ENCODE peak calls at places on chromosomes 6 and 20, in nine cellular contexts. Y is adrenal gland, D is endothelial cell, E is AG09309, O is cardiac fibroblast, T is GM10248, R is cardiac muscle cell, X is foreskin fibroblast, S is IMR-90. W is an unnamed sample.

GRCh38 chr20:49415005-49415663 is 67.3 kb downstream of the KCNB1 start:
- DNase-seq in Y (no peak), D (no peak), E (no peak), O (no peak), T (no peak), R (no peak), X (no peak), S (no peak), W (no peak)

GRCh38 chr20:59776059-59776603 is 157.3 kb downstream of the SYCP2 start:
- DNase-seq in Y (no peak), D (no peak), E (no peak), O (no peak), T (no peak), R (no peak), X (no peak), S (no peak), W (no peak)

GRCh38 chr6:118725944-118726343 is 74.6 kb upstream of the CEP85L start:
- DNase-seq in Y (no peak), D (no peak), E (no peak), O (no peak), T (no peak), R (no peak), X (no peak), S (no peak), W (no peak)

GRCh38 chr20:50121858-50122271 is 8.9 kb upstream of the UBE2V1 start:
- DNase-seq in Y (no peak), D (no peak), E (peak), O (no peak), T (no peak), R (peak), X (peak), S (peak), W (no peak)

GRCh38 chr6:2396856-2397640 is 151.6 kb upstream of the GMDS start:
- DNase-seq in Y (peak), D (no peak), E (peak), O (peak), T (peak), R (peak), X (peak), S (peak), W (peak)

GRCh38 chr6:167832497-167833395 is 6.0 kb downstream of the AFDN start:
- DNase-seq in Y (no peak), D (no peak), E (no peak), O (no peak), T (no peak), R (no peak), X (peak), S (peak), W (no peak)

GRCh38 chr20:4896971-4897497 is 104.3 kb downstream of the SLC23A2 start:
- DNase-seq in Y (no peak), D (no peak), E (no peak), O (no peak), T (peak), R (no peak), X (no peak), S (no peak), W (no peak)

GRCh38 chr6:27059621-27060425 is 187.7 kb upstream of the PRSS16 start:
- DNase-seq in Y (no peak), D (no peak), E (no peak), O (no peak), T (no peak), R (no peak), X (no peak), S (peak), W (no peak)

GRCh38 chr6:169571123-169571962 is 130.5 kb downstream of the WDR27 start:
- DNase-seq in Y (no peak), D (no peak), E (no peak), O (peak), T (no peak), R (peak), X (peak), S (peak), W (no peak)

GRCh38 chr6:788058-788457 is 95.1 kb upstream of the EXOC2 start:
- DNase-seq in Y (no peak), D (no peak), E (no peak), O (no peak), T (no peak), R (no peak), X (no peak), S (no peak), W (no peak)

GRCh38 chr20:33646191-33646590 is 15.9 kb upstream of the C20orf144 start:
- DNase-seq in Y (no peak), D (no peak), E (no peak), O (no peak), T (no peak), R (no peak), X (no peak), S (no peak), W (no peak)

GRCh38 chr20:53768329-53768728 is 174.7 kb upstream of the ZNF217 start:
- DNase-seq in Y (no peak), D (no peak), E (no peak), O (no peak), T (no peak), R (no peak), X (no peak), S (no peak), W (no peak)

GRCh38 chr6:125787791-125788190 is 3.0 kb upstream of the NCOA7 start:
- DNase-seq in Y (peak), D (no peak), E (no peak), O (peak), T (no peak), R (peak), X (peak), S (peak), W (no peak)

GRCh38 chr6:124535746-124536145 is 426.5 kb upstream of the RNF217 start:
- DNase-seq in Y (no peak), D (no peak), E (no peak), O (peak), T (no peak), R (peak), X (peak), S (no peak), W (no peak)

GRCh38 chr20:58237318-58238182 is 9.1 kb upstream of the ANKRD60 start:
- DNase-seq in Y (no peak), D (no peak), E (peak), O (peak), T (no peak), R (peak), X (peak), S (peak), W (no peak)

GRCh38 chr6:43219119-43219518 is 10.2 kb downstream of the DNPH1 start:
- DNase-seq in Y (no peak), D (no peak), E (no peak), O (no peak), T (no peak), R (no peak), X (no peak), S (no peak), W (no peak)

GRCh38 chr6:95686858-95687257 is 109.5 kb downstream of the MANEA start:
- DNase-seq in Y (no peak), D (no peak), E (no peak), O (no peak), T (no peak), R (no peak), X (no peak), S (no peak), W (no peak)

GRCh38 chr20:31260326-31260932 is 3.0 kb downstream of the DEFB115 start:
- DNase-seq in Y (no peak), D (no peak), E (no peak), O (no peak), T (no peak), R (no peak), X (no peak), S (no peak), W (no peak)

GRCh38 chr20:19314619-19315018 is 102.2 kb downstream of the SLC24A3 start:
- DNase-seq in Y (no peak), D (no peak), E (no peak), O (no peak), T (no peak), R (no peak), X (no peak), S (no peak), W (no peak)

GRCh38 chr6:148426317-148426977 is 83.8 kb downstream of the SASH1 start:
- DNase-seq in Y (no peak), D (peak), E (no peak), O (no peak), T (no peak), R (no peak), X (no peak), S (no peak), W (no peak)

GRCh38 chr6:100886078-100886477 is 4.9 kb upstream of the ASCC3 start:
- DNase-seq in Y (no peak), D (no peak), E (no peak), O (no peak), T (no peak), R (peak), X (peak), S (peak), W (no peak)

GRCh38 chr20:40922865-40923264 is 105.8 kb upstream of the TOP1 start:
- DNase-seq in Y (no peak), D (no peak), E (no peak), O (no peak), T (no peak), R (no peak), X (no peak), S (no peak), W (no peak)

GRCh38 chr20:46118481-46119020 is 437 bp downstream of the CD40 start:
- DNase-seq in Y (peak), D (peak), E (no peak), O (peak), T (peak), R (peak), X (peak), S (no peak), W (peak)

GRCh38 chr6:135094403-135094821 is 39.8 kb upstream of the HBS1L start:
- DNase-seq in Y (no peak), D (no peak), E (no peak), O (no peak), T (no peak), R (no peak), X (peak), S (peak), W (no peak)

GRCh38 chr6:52390361-52390727 is 28.4 kb downstream of the PAQR8 start:
- DNase-seq in Y (no peak), D (no peak), E (no peak), O (peak), T (peak), R (peak), X (peak), S (peak), W (no peak)

GRCh38 chr6:148272084-148272483 is 70.6 kb upstream of the SASH1 start:
- DNase-seq in Y (no peak), D (no peak), E (peak), O (peak), T (no peak), R (peak), X (peak), S (peak), W (peak)

GRCh38 chr6:104462811-104463599 is 396.7 kb downstream of the HACE1 start:
- DNase-seq in Y (no peak), D (no peak), E (no peak), O (peak), T (no peak), R (peak), X (no peak), S (no peak), W (no peak)

GRCh38 chr20:25745100-25745499 is 48.4 kb upstream of the ZNF337 start:
- DNase-seq in Y (no peak), D (no peak), E (no peak), O (no peak), T (no peak), R (no peak), X (no peak), S (no peak), W (no peak)

GRCh38 chr20:48841196-48841860 is 13.5 kb upstream of the PREX1 start:
- DNase-seq in Y (no peak), D (no peak), E (no peak), O (no peak), T (no peak), R (no peak), X (no peak), S (no peak), W (no peak)

GRCh38 chr6:7006536-7007191 is 101.1 kb upstream of the RREB1 start:
- DNase-seq in Y (no peak), D (no peak), E (no peak), O (no peak), T (no peak), R (peak), X (no peak), S (no peak), W (no peak)

GRCh38 chr20:14334306-14334930 is 3.0 kb downstream of the FLRT3 start:
- DNase-seq in Y (no peak), D (peak), E (no peak), O (peak), T (no peak), R (peak), X (peak), S (peak), W (peak)

GRCh38 chr6:132788658-132789397 is 9.6 kb downstream of the SLC18B1 start:
- DNase-seq in Y (no peak), D (no peak), E (no peak), O (no peak), T (no peak), R (no peak), X (no peak), S (no peak), W (no peak)

GRCh38 chr6:24882295-24882694 is 53.5 kb downstream of the RIPOR2 start:
- DNase-seq in Y (no peak), D (no peak), E (no peak), O (no peak), T (no peak), R (no peak), X (no peak), S (peak), W (no peak)

GRCh38 chr6:98782772-98783171 is 51.6 kb upstream of the POU3F2 start:
- DNase-seq in Y (no peak), D (no peak), E (no peak), O (no peak), T (peak), R (no peak), X (no peak), S (no peak), W (no peak)

GRCh38 chr20:2873747-2874041 is 413 bp downstream of the PTPRA start:
- DNase-seq in Y (peak), D (peak), E (no peak), O (peak), T (peak), R (peak), X (no peak), S (peak), W (no peak)

GRCh38 chr6:123715243-123715863 is 78.6 kb upstream of the TRDN start:
- DNase-seq in Y (peak), D (peak), E (no peak), O (peak), T (peak), R (peak), X (no peak), S (no peak), W (peak)

DNA sequence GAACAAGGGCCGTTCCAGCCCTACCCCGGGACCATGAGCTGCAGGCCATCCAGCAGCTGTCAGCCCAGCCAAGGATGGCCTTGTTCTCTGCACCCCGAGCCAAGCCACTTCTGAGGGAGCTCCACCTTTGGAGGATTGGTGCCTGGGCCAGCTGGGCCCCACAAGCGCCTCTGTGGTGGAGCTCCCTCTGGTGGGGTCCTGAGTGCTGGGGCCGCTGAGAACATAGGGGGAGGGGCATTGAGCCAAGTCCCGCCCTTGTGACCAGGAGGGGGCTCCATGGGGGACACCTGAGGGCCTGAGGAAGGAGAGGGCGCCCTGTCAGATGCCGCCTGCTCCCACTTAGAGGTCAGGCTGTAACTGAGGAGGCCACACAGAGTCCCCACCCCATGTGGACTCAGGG is 43.2 kb downstream of the YTHDF1 start:
- DNase-seq in Y (no peak), D (peak), E (no peak), O (no peak), T (no peak), R (no peak), X (no peak), S (no peak), W (no peak)
- TF ChIP-seq CTCF in Y (no peak), D (no peak), E (no peak), O (no peak), T (peak), R (peak), X (peak), S (peak), W (no peak)

DNA sequence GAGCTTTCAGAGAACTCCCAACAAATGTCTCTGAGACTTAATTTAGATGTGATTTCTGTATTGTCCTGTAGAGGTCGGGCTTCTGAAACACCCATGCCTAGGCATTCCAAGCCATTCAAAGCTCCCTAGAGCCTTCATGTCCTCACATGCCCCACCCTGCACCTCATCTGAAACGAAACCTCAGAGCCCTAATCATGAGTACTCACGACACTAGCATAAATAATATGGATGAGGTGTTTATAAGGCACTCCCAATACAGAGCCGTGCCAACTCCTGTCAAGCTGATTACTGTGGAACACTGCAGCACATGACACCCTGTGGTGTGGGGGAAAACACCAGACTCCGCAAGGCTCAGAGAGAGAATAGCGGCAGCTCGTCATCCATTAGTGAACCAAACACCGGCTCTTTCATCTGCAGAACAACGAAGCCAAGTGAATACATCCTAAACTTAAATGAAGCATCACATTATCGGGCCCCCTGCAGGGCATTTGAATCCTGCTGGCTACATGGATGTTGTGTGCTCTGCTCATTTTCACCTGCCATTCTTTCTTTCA is 83.8 kb downstream of the FNDC1 start:
- DNase-seq in Y (peak), D (peak), E (no peak), O (peak), T (peak), R (peak), X (peak), S (peak), W (no peak)
- TF ChIP-seq CTCF in Y (peak), D (peak), E (peak), O (peak), T (peak), R (peak), X (peak), S (peak), W (peak)

GRCh38 chr6:31689249-31690110 is 8.6 kb upstream of the LY6G5C start:
- DNase-seq in Y (no peak), D (peak), E (no peak), O (no peak), T (no peak), R (no peak), X (no peak), S (no peak), W (no peak)
- TF ChIP-seq CTCF in Y (no peak), D (no peak), E (peak), O (peak), T (no peak), R (peak), X (peak), S (peak), W (peak)

GRCh38 chr20:63708301-63709148 is 686 bp downstream of the ZGPAT start:
- DNase-seq in Y (peak), D (peak), E (no peak), O (no peak), T (peak), R (no peak), X (peak), S (no peak), W (no peak)

GRCh38 chr20:63707558-63708300 is at the start of the genes ARFRP1 and ZGPAT:
- DNase-seq in Y (peak), D (peak), E (peak), O (peak), T (peak), R (peak), X (peak), S (peak), W (peak)

GRCh38 chr20:63705232-63706026 is 2.3 kb downstream of the ARFRP1 start:
- DNase-seq in Y (no peak), D (no peak), E (no peak), O (no peak), T (peak), R (no peak), X (no peak), S (no peak), W (no peak)

GRCh38 chr20:63706027-63706695 is 1.6 kb downstream of the ARFRP1 start:
- DNase-seq in Y (no peak), D (no peak), E (no peak), O (no peak), T (no peak), R (no peak), X (no peak), S (no peak), W (no peak)

DNA sequence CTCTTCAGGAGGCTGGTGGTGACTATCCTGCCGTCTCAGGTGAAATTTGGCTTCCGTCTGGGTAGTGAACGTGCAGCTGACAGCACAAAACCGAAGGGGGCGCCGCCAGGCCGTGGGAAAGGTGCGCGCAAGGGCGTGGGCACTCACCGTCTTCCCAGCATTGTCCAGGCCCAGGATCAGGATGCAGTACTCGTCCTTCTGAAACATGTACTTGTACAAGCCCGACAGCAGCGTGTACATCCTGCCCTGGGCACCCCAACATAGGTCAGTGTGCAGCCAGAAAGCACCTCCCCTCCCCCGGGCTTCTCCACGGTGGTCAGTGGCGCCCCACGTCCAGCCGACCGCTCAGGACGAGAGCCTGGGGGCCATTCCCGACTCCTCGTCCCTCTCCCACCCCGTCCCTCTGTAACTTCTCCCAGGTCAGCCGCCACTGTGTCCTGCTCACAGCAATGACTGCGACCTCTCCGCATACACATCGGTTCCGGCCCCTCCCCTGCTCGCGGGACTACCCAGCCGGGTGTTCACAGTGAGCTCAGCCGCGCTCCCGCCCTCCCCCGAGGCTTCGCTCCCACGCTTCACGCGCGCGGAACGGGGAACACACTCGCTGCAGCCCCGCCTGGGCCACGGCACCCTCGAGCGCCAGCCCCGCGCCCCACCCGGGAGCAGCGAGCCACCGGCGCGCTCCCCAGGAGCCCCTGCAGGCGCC is 771 bp downstream of the ARFRP1 start:
- DNase-seq in Y (peak), D (peak), E (no peak), O (peak), T (peak), R (no peak), X (peak), S (peak), W (no peak)
- TF ChIP-seq CTCF in Y (no peak), D (no peak), E (peak), O (peak), T (peak), R (peak), X (peak), S (peak), W (peak)

GRCh38 chr20:24102290-24102689 is 113.7 kb upstream of the GGTLC1 start:
- DNase-seq in Y (no peak), D (peak), E (no peak), O (no peak), T (no peak), R (no peak), X (no peak), S (no peak), W (no peak)
- TF ChIP-seq CTCF in Y (no peak), D (peak), E (peak), O (peak), T (peak), R (peak), X (no peak), S (no peak), W (peak)

DNA sequence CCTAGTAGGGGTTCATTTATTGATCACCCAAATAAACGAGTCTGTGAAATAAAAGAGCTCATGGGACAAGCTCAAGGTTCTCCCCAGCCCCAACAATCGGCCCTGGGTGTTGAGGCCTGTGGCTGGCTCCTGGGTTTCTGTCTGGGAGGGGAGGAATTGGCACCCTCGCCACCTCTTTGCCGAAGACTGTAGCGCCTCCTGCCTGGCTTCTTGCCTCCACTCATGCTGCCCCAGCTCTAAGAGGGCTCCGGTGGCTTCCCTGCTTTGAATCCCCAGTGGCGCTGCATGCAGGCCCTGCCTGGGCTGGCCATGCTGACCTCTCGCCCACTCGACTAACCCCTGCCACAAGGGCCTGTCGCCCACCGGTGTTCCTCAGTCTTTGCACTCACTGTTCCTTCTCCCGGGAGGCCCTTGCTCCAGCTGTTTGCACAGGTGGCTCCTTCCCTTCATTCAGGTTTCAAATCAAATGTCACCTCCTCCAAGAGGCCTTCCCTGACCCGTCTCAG is 5.4 kb downstream of the MLN start:
- DNase-seq in Y (no peak), D (no peak), E (no peak), O (no peak), T (no peak), R (no peak), X (no peak), S (no peak), W (no peak)
- TF ChIP-seq CTCF in Y (no peak), D (no peak), E (no peak), O (no peak), T (no peak), R (no peak), X (no peak), S (no peak), W (no peak)

GRCh38 chr20:44471481-44471882 is 4.2 kb upstream of the TTPAL start:
- DNase-seq in Y (no peak), D (no peak), E (peak), O (peak), T (no peak), R (peak), X (peak), S (peak), W (no peak)
- TF ChIP-seq CTCF in Y (peak), D (no peak), E (peak), O (peak), T (no peak), R (peak), X (peak), S (peak), W (peak)